ENCODE peak calls at places on chromosome 5, in nine cellular contexts. B is effector CD4-positive, alpha-beta T cell; I is neuronal stem cell; D is naive thymus-derived CD8-positive, alpha-beta T cell; Z is activated T-helper 9 cell treated with anti-CD3 and anti-CD28 coated beads, Interleukin-2, amount 50 U/mL, for 16 hours; F is GM18507; L is left ventricle myocardium superior; T is NCI-H1092 treated with DMSO at 0.1 percent for 48 hours; X is CD8-positive, alpha-beta memory T cell. Q is an unnamed sample.

GRCh38 chr5:56409331-56410190 is 176.4 kb upstream of the ANKRD55 start:
- DNase-seq in X (no peak), L (no peak), B (no peak), Z (no peak), D (no peak), I (no peak), F (no peak), T (no peak), Q (no peak)

GRCh38 chr5:12611132-12611531 is 706.9 kb upstream of the CTNND2 start:
- DNase-seq in D (no peak), B (no peak), X (no peak), T (no peak), Z (no peak), F (no peak), L (no peak), I (no peak), Q (no peak)

GRCh38 chr5:125890387-125890955 is 532.7 kb upstream of the GRAMD2B start:
- DNase-seq in L (no peak), D (no peak), T (no peak), I (no peak), X (no peak), B (no peak), F (no peak), Z (no peak), Q (no peak)

GRCh38 chr5:66273131-66273530 is 129.0 kb downstream of the SREK1 start:
- DNase-seq in D (no peak), L (no peak), B (no peak), F (no peak), T (no peak), Z (no peak), I (peak; percentile 66), X (no peak), Q (no peak)

GRCh38 chr5:20615888-20616563 is 628.0 kb upstream of the CDH18 start:
- DNase-seq in D (no peak), Z (no peak), X (no peak), F (no peak), T (no peak), L (no peak), B (no peak), I (no peak), Q (no peak)

GRCh38 chr5:73853091-73853490 is 227.1 kb downstream of the ARHGEF28 start:
- DNase-seq in X (no peak), L (no peak), F (no peak), Z (no peak), I (no peak), D (no peak), T (no peak), B (no peak), Q (no peak)

GRCh38 chr5:125411163-125412050 is 665.0 kb upstream of the ZNF608 start:
- DNase-seq in Z (no peak), X (no peak), L (peak; percentile 21), B (no peak), F (no peak), I (no peak), D (no peak), T (peak; percentile 57), Q (no peak)

GRCh38 chr5:112742424-112742823 is 4.7 kb downstream of the APC start:
- DNase-seq in X (no peak), B (no peak), D (no peak), Z (no peak), T (no peak), L (no peak), I (no peak), F (no peak), Q (no peak)